ENCODE peak calls at places on chromosomes 5 and 9, in nine cellular contexts. One of them, this sample, is unnamed.
A peak's percentile ranks its signal among the peaks of the same experiment; 100 is the strongest.

GRCh38 chr5:133705331-133705730 is 93.0 kb upstream of the FSTL4 start:
- DNase-seq in neuronal stem cell: no peak
- DNase-seq in hepatocyte: no peak
- DNase-seq in pancreas: no peak
- DNase-seq in lung: no peak
- DNase-seq in effector memory CD4-positive, alpha-beta T cell: no peak
- DNase-seq in sigmoid colon: peak; percentile 10
- DNase-seq in CD4-positive, CD25-positive, alpha-beta regulatory T cell: no peak
- DNase-seq in uterus: no peak
- DNase-seq in this sample: no peak

GRCh38 chr9:35798658-35799366 is 7.4 kb downstream of the NPR2 start:
- DNase-seq in CD4-positive, CD25-positive, alpha-beta regulatory T cell: no peak
- DNase-seq in hepatocyte: peak; percentile 53
- DNase-seq in sigmoid colon: no peak
- DNase-seq in neuronal stem cell: no peak
- DNase-seq in effector memory CD4-positive, alpha-beta T cell: no peak
- DNase-seq in uterus: no peak
- DNase-seq in lung: no peak
- DNase-seq in pancreas: no peak
- DNase-seq in this sample: no peak

GRCh38 chr5:51225671-51226419 is 157.4 kb upstream of the ISL1 start:
- DNase-seq in neuronal stem cell: no peak
- DNase-seq in pancreas: no peak
- DNase-seq in CD4-positive, CD25-positive, alpha-beta regulatory T cell: no peak
- DNase-seq in effector memory CD4-positive, alpha-beta T cell: no peak
- DNase-seq in sigmoid colon: no peak
- DNase-seq in uterus: no peak
- DNase-seq in hepatocyte: peak; percentile 32
- DNase-seq in lung: no peak
- DNase-seq in this sample: no peak

GRCh38 chr9:137504432-137504777 is 45.3 kb upstream of the NSMF start:
- DNase-seq in CD4-positive, CD25-positive, alpha-beta regulatory T cell: no peak
- DNase-seq in pancreas: peak; percentile 3
- DNase-seq in effector memory CD4-positive, alpha-beta T cell: no peak
- DNase-seq in uterus: no peak
- DNase-seq in sigmoid colon: no peak
- DNase-seq in hepatocyte: no peak
- DNase-seq in neuronal stem cell: no peak
- DNase-seq in lung: no peak
- DNase-seq in this sample: no peak

GRCh38 chr5:124628721-124629596 is 117.5 kb downstream of the ZNF608 start:
- DNase-seq in neuronal stem cell: no peak
- DNase-seq in CD4-positive, CD25-positive, alpha-beta regulatory T cell: no peak
- DNase-seq in uterus: no peak
- DNase-seq in effector memory CD4-positive, alpha-beta T cell: no peak
- DNase-seq in sigmoid colon: peak; percentile 70
- DNase-seq in hepatocyte: peak; percentile 93
- DNase-seq in pancreas: peak; percentile 48
- DNase-seq in lung: no peak
- DNase-seq in this sample: no peak

GRCh38 chr5:122392844-122393243 is 80.8 kb downstream of the SNCAIP start:
- DNase-seq in pancreas: no peak
- DNase-seq in effector memory CD4-positive, alpha-beta T cell: no peak
- DNase-seq in uterus: no peak
- DNase-seq in neuronal stem cell: no peak
- DNase-seq in CD4-positive, CD25-positive, alpha-beta regulatory T cell: no peak
- DNase-seq in sigmoid colon: no peak
- DNase-seq in lung: no peak
- DNase-seq in hepatocyte: no peak
- DNase-seq in this sample: no peak

GRCh38 chr5:172624083-172624995 is 16.7 kb upstream of the NEURL1B start:
- DNase-seq in effector memory CD4-positive, alpha-beta T cell: no peak
- DNase-seq in sigmoid colon: no peak
- DNase-seq in hepatocyte: no peak
- DNase-seq in CD4-positive, CD25-positive, alpha-beta regulatory T cell: no peak
- DNase-seq in neuronal stem cell: no peak
- DNase-seq in pancreas: no peak
- DNase-seq in lung: no peak
- DNase-seq in uterus: no peak
- DNase-seq in this sample: no peak

GRCh38 chr9:84932915-84933527 is 263.5 kb downstream of the NTRK2 start:
- DNase-seq in CD4-positive, CD25-positive, alpha-beta regulatory T cell: no peak
- DNase-seq in neuronal stem cell: no peak
- DNase-seq in uterus: no peak
- DNase-seq in hepatocyte: no peak
- DNase-seq in lung: no peak
- DNase-seq in pancreas: no peak
- DNase-seq in effector memory CD4-positive, alpha-beta T cell: no peak
- DNase-seq in sigmoid colon: no peak
- DNase-seq in this sample: no peak

GRCh38 chr9:136242908-136243525 is 2.6 kb downstream of the QSOX2 start:
- DNase-seq in hepatocyte: no peak
- DNase-seq in uterus: no peak
- DNase-seq in pancreas: peak; percentile 13
- DNase-seq in effector memory CD4-positive, alpha-beta T cell: no peak
- DNase-seq in sigmoid colon: no peak
- DNase-seq in CD4-positive, CD25-positive, alpha-beta regulatory T cell: no peak
- DNase-seq in neuronal stem cell: no peak
- DNase-seq in lung: no peak
- DNase-seq in this sample: no peak

GRCh38 chr5:132103380-132103951 is 29.9 kb downstream of the CSF2 start:
- DNase-seq in lung: peak; percentile 74
- DNase-seq in uterus: peak; percentile 34
- DNase-seq in hepatocyte: peak; percentile 78
- DNase-seq in sigmoid colon: peak; percentile 88
- DNase-seq in neuronal stem cell: no peak
- DNase-seq in CD4-positive, CD25-positive, alpha-beta regulatory T cell: peak; percentile 82
- DNase-seq in pancreas: peak; percentile 83
- DNase-seq in effector memory CD4-positive, alpha-beta T cell: peak; percentile 66
- DNase-seq in this sample: peak; percentile 56

GRCh38 chr5:27234916-27235315 is 196.5 kb upstream of the CDH9 start:
- DNase-seq in hepatocyte: no peak
- DNase-seq in pancreas: no peak
- DNase-seq in CD4-positive, CD25-positive, alpha-beta regulatory T cell: no peak
- DNase-seq in neuronal stem cell: no peak
- DNase-seq in lung: no peak
- DNase-seq in uterus: no peak
- DNase-seq in sigmoid colon: no peak
- DNase-seq in effector memory CD4-positive, alpha-beta T cell: no peak
- DNase-seq in this sample: no peak

GRCh38 chr9:103266064-103266463 is 270.9 kb downstream of the CYLC2 start:
- DNase-seq in pancreas: no peak
- DNase-seq in effector memory CD4-positive, alpha-beta T cell: no peak
- DNase-seq in lung: no peak
- DNase-seq in uterus: no peak
- DNase-seq in CD4-positive, CD25-positive, alpha-beta regulatory T cell: no peak
- DNase-seq in sigmoid colon: no peak
- DNase-seq in neuronal stem cell: no peak
- DNase-seq in hepatocyte: no peak
- DNase-seq in this sample: no peak

GRCh38 chr9:70856411-70856810 is 265.0 kb downstream of the TRPM3 start:
- DNase-seq in effector memory CD4-positive, alpha-beta T cell: no peak
- DNase-seq in pancreas: no peak
- DNase-seq in lung: no peak
- DNase-seq in neuronal stem cell: no peak
- DNase-seq in sigmoid colon: no peak
- DNase-seq in CD4-positive, CD25-positive, alpha-beta regulatory T cell: no peak
- DNase-seq in hepatocyte: no peak
- DNase-seq in uterus: no peak
- DNase-seq in this sample: no peak

GRCh38 chr5:54426209-54426608 is 29.3 kb upstream of the HSPB3 start:
- DNase-seq in lung: no peak
- DNase-seq in uterus: no peak
- DNase-seq in CD4-positive, CD25-positive, alpha-beta regulatory T cell: no peak
- DNase-seq in pancreas: no peak
- DNase-seq in hepatocyte: no peak
- DNase-seq in sigmoid colon: no peak
- DNase-seq in neuronal stem cell: no peak
- DNase-seq in effector memory CD4-positive, alpha-beta T cell: no peak
- DNase-seq in this sample: no peak

GRCh38 chr9:75041041-75041440 is 12.9 kb upstream of the CARNMT1 start:
- DNase-seq in lung: no peak
- DNase-seq in sigmoid colon: no peak
- DNase-seq in neuronal stem cell: no peak
- DNase-seq in effector memory CD4-positive, alpha-beta T cell: no peak
- DNase-seq in uterus: no peak
- DNase-seq in pancreas: no peak
- DNase-seq in CD4-positive, CD25-positive, alpha-beta regulatory T cell: no peak
- DNase-seq in hepatocyte: no peak
- DNase-seq in this sample: no peak

GRCh38 chr9:126217121-126217520 is 109.5 kb upstream of the MVB12B start:
- DNase-seq in pancreas: no peak
- DNase-seq in hepatocyte: no peak
- DNase-seq in lung: no peak
- DNase-seq in uterus: no peak
- DNase-seq in CD4-positive, CD25-positive, alpha-beta regulatory T cell: no peak
- DNase-seq in effector memory CD4-positive, alpha-beta T cell: no peak
- DNase-seq in sigmoid colon: no peak
- DNase-seq in neuronal stem cell: no peak
- DNase-seq in this sample: no peak

GRCh38 chr9:101119206-101119819 is 90.8 kb downstream of the PLPPR1 start:
- DNase-seq in hepatocyte: peak; percentile 75
- DNase-seq in pancreas: peak; percentile 76
- DNase-seq in effector memory CD4-positive, alpha-beta T cell: no peak
- DNase-seq in CD4-positive, CD25-positive, alpha-beta regulatory T cell: no peak
- DNase-seq in sigmoid colon: no peak
- DNase-seq in neuronal stem cell: peak; percentile 51
- DNase-seq in uterus: no peak
- DNase-seq in lung: peak; percentile 55
- DNase-seq in this sample: no peak

GRCh38 chr5:142644640-142645361 is 41.1 kb downstream of the FGF1 start:
- DNase-seq in CD4-positive, CD25-positive, alpha-beta regulatory T cell: no peak
- DNase-seq in effector memory CD4-positive, alpha-beta T cell: no peak
- DNase-seq in uterus: peak; percentile 86
- DNase-seq in neuronal stem cell: no peak
- DNase-seq in pancreas: no peak
- DNase-seq in lung: peak; percentile 38
- DNase-seq in hepatocyte: peak; percentile 80
- DNase-seq in sigmoid colon: peak; percentile 75
- DNase-seq in this sample: no peak

GRCh38 chr5:137032929-137033328 is 466.2 kb downstream of the SPOCK1 start:
- DNase-seq in sigmoid colon: no peak
- DNase-seq in neuronal stem cell: no peak
- DNase-seq in CD4-positive, CD25-positive, alpha-beta regulatory T cell: no peak
- DNase-seq in hepatocyte: no peak
- DNase-seq in uterus: no peak
- DNase-seq in pancreas: no peak
- DNase-seq in effector memory CD4-positive, alpha-beta T cell: no peak
- DNase-seq in lung: no peak
- DNase-seq in this sample: no peak

GRCh38 chr5:111389390-111390082 is 122.8 kb downstream of the STARD4 start:
- DNase-seq in sigmoid colon: no peak
- DNase-seq in hepatocyte: no peak
- DNase-seq in effector memory CD4-positive, alpha-beta T cell: no peak
- DNase-seq in pancreas: no peak
- DNase-seq in neuronal stem cell: no peak
- DNase-seq in lung: no peak
- DNase-seq in uterus: no peak
- DNase-seq in CD4-positive, CD25-positive, alpha-beta regulatory T cell: no peak
- DNase-seq in this sample: no peak

GRCh38 chr9:26755476-26755875 is 137.1 kb downstream of the CAAP1 start:
- DNase-seq in neuronal stem cell: no peak
- DNase-seq in sigmoid colon: no peak
- DNase-seq in uterus: no peak
- DNase-seq in effector memory CD4-positive, alpha-beta T cell: no peak
- DNase-seq in pancreas: no peak
- DNase-seq in hepatocyte: no peak
- DNase-seq in CD4-positive, CD25-positive, alpha-beta regulatory T cell: no peak
- DNase-seq in lung: no peak
- DNase-seq in this sample: no peak
- H3K9me3 ChIP-seq in neuronal stem cell: no peaks in the 10 kb centered on the region
- H3K9me3 ChIP-seq in sigmoid colon: no peaks in the 10 kb centered on the region
- H3K9me3 ChIP-seq in uterus: no peaks in the 10 kb centered on the region
- H3K9me3 ChIP-seq in effector memory CD4-positive, alpha-beta T cell: no peaks in the 10 kb centered on the region
- H3K9me3 ChIP-seq in pancreas: no peaks in the 10 kb centered on the region
- H3K9me3 ChIP-seq in hepatocyte: no peaks in the 10 kb centered on the region
- H3K9me3 ChIP-seq in CD4-positive, CD25-positive, alpha-beta regulatory T cell: no peaks in the 10 kb centered on the region
- H3K9me3 ChIP-seq in lung: no peaks in the 10 kb centered on the region
- H3K9me3 ChIP-seq in this sample: no peaks in the 10 kb centered on the region

DNA sequence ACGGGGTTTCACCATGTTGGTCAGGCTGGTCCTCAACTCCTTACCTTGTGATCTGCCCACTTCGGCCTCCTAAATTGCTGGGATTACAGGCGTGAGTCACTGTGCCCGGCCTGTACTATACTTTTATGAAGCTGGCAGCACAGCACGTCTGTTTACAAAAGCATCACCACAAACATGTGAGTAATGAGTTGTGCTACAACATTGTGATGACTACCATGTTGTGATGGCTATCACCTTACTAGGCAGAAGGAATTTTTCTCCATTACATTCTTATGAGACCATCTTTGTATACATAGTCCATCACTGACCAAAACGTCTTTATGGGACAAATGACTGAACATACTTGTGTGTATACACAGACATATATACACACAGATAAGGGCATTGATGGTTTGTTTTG is 1019.0 kb downstream of the CDH18 start:
- DNase-seq in effector memory CD4-positive, alpha-beta T cell: no peak
- DNase-seq in CD4-positive, CD25-positive, alpha-beta regulatory T cell: no peak
- DNase-seq in lung: no peak
- DNase-seq in hepatocyte: no peak
- DNase-seq in uterus: no peak
- DNase-seq in neuronal stem cell: no peak
- DNase-seq in pancreas: no peak
- DNase-seq in sigmoid colon: no peak
- DNase-seq in this sample: no peak
- H3K9me3 ChIP-seq in effector memory CD4-positive, alpha-beta T cell: no peaks in the 10 kb centered on the region
- H3K9me3 ChIP-seq in CD4-positive, CD25-positive, alpha-beta regulatory T cell: no peaks in the 10 kb centered on the region
- H3K9me3 ChIP-seq in lung: no peaks in the 10 kb centered on the region
- H3K9me3 ChIP-seq in hepatocyte: no peaks in the 10 kb centered on the region
- H3K9me3 ChIP-seq in uterus: no peaks in the 10 kb centered on the region
- H3K9me3 ChIP-seq in neuronal stem cell: no peaks in the 10 kb centered on the region
- H3K9me3 ChIP-seq in pancreas: no peaks in the 10 kb centered on the region
- H3K9me3 ChIP-seq in sigmoid colon: no peaks in the 10 kb centered on the region
- H3K9me3 ChIP-seq in this sample: no peaks in the 10 kb centered on the region

DNA sequence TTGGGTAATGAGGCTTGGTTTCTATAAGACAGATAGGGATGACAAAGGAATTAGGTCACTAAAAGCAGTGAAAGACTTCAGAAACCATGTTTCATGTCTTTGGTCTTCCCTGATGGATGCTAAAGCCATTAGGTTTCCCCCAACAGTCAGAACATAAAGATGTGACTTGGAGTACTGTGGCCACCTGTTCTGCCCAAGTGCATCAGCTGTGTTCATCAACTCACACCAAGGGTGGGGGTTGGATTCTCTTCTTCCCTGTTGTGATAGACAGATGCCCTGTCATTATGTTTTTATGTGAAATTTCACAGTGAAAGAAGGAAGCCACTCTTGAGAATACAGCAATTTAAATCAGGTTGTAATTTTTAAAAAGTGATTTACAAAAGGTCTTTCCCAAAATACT is 196.8 kb downstream of the SH3GL2 start:
- DNase-seq in uterus: no peak
- DNase-seq in hepatocyte: no peak
- DNase-seq in sigmoid colon: no peak
- DNase-seq in neuronal stem cell: no peak
- DNase-seq in pancreas: no peak
- DNase-seq in CD4-positive, CD25-positive, alpha-beta regulatory T cell: no peak
- DNase-seq in effector memory CD4-positive, alpha-beta T cell: no peak
- DNase-seq in lung: no peak
- DNase-seq in this sample: no peak
- H3K9me3 ChIP-seq in uterus: no peaks in the 10 kb centered on the region
- H3K9me3 ChIP-seq in hepatocyte: no peaks in the 10 kb centered on the region
- H3K9me3 ChIP-seq in sigmoid colon: no peaks in the 10 kb centered on the region
- H3K9me3 ChIP-seq in neuronal stem cell: no peaks in the 10 kb centered on the region
- H3K9me3 ChIP-seq in pancreas: no peaks in the 10 kb centered on the region
- H3K9me3 ChIP-seq in CD4-positive, CD25-positive, alpha-beta regulatory T cell: no peaks in the 10 kb centered on the region
- H3K9me3 ChIP-seq in effector memory CD4-positive, alpha-beta T cell: no peaks in the 10 kb centered on the region
- H3K9me3 ChIP-seq in lung: no peaks in the 10 kb centered on the region
- H3K9me3 ChIP-seq in this sample: no peaks in the 10 kb centered on the region

GRCh38 chr5:8827701-8828100 is 718.2 kb downstream of the SEMA5A start:
- DNase-seq in effector memory CD4-positive, alpha-beta T cell: no peak
- DNase-seq in neuronal stem cell: no peak
- DNase-seq in lung: no peak
- DNase-seq in pancreas: no peak
- DNase-seq in hepatocyte: no peak
- DNase-seq in uterus: no peak
- DNase-seq in sigmoid colon: no peak
- DNase-seq in CD4-positive, CD25-positive, alpha-beta regulatory T cell: no peak
- DNase-seq in this sample: no peak
- H3K9me3 ChIP-seq in effector memory CD4-positive, alpha-beta T cell: no peaks in the 10 kb centered on the region
- H3K9me3 ChIP-seq in neuronal stem cell: no peaks in the 10 kb centered on the region
- H3K9me3 ChIP-seq in lung: peaks cover 2% of the 10 kb centered on the region
- H3K9me3 ChIP-seq in pancreas: no peaks in the 10 kb centered on the region
- H3K9me3 ChIP-seq in hepatocyte: no peaks in the 10 kb centered on the region
- H3K9me3 ChIP-seq in uterus: no peaks in the 10 kb centered on the region
- H3K9me3 ChIP-seq in sigmoid colon: no peaks in the 10 kb centered on the region
- H3K9me3 ChIP-seq in CD4-positive, CD25-positive, alpha-beta regulatory T cell: no peaks in the 10 kb centered on the region
- H3K9me3 ChIP-seq in this sample: no peaks in the 10 kb centered on the region